ENCODE peak calls at places on chromosomes 16 and 17, in eight cellular contexts. P is RCC 7860, T is choroid plexus epithelial cell, E is mucosa of descending colon, H is lung, J is NB4, L is Daoy, D is hippocampal formation. B is an unnamed sample.
A peak's percentile ranks its signal among the peaks of the same experiment; 100 is the strongest.

GRCh38 chr16:21649196-21649595 is 3.2 kb downstream of the IGSF6 start:
- DNase-seq in P (no peak), T (no peak), E (no peak), H (no peak), J (no peak), L (no peak), D (no peak), B (no peak)

GRCh38 chr17:64506201-64506575 is at the start of gene DDX5:
- DNase-seq in P (peak; percentile 97), T (peak; percentile 98), E (peak; percentile 99), H (peak; percentile 98), J (no peak), L (peak; percentile 99), D (peak; percentile 96), B (peak; percentile 98)

GRCh38 chr16:86609115-86609514 is 30.8 kb downstream of the FOXL1 start:
- DNase-seq in P (peak; percentile 88), T (peak; percentile 84), E (no peak), H (no peak), J (no peak), L (peak; percentile 50), D (no peak), B (peak; percentile 54)

GRCh38 chr16:85984947-85985451 is 86.0 kb downstream of the IRF8 start:
- DNase-seq in P (no peak), T (no peak), E (no peak), H (no peak), J (peak; percentile 58), L (no peak), D (no peak), B (no peak)

GRCh38 chr17:49869038-49869374 is 21.1 kb upstream of the TAC4 start:
- DNase-seq in P (no peak), T (no peak), E (no peak), H (no peak), J (no peak), L (no peak), D (no peak), B (no peak)

GRCh38 chr16:21301168-21301894 is 23.2 kb upstream of the CRYM start:
- DNase-seq in P (peak; percentile 63), T (peak; percentile 65), E (peak; percentile 92), H (peak; percentile 73), J (peak; percentile 92), L (peak; percentile 88), D (no peak), B (peak; percentile 75)

GRCh38 chr16:87431926-87432325 is 39.8 kb downstream of the MAP1LC3B start:
- DNase-seq in P (no peak), T (peak; percentile 91), E (no peak), H (no peak), J (no peak), L (peak; percentile 53), D (no peak), B (peak; percentile 23)

GRCh38 chr17:61015966-61016365 is 338.3 kb downstream of the BCAS3 start:
- DNase-seq in P (no peak), T (no peak), E (no peak), H (no peak), J (no peak), L (no peak), D (no peak), B (no peak)

GRCh38 chr16:47778106-47778803 is 317.1 kb downstream of the PHKB start:
- DNase-seq in P (no peak), T (no peak), E (no peak), H (no peak), J (no peak), L (no peak), D (no peak), B (no peak)

GRCh38 chr17:39740357-39741111 is 2.8 kb downstream of the GRB7 start:
- DNase-seq in P (peak; percentile 47), T (peak; percentile 28), E (peak; percentile 67), H (no peak), J (peak; percentile 33), L (peak; percentile 85), D (no peak), B (peak; percentile 29)

GRCh38 chr16:54351171-54351570 is 64.6 kb upstream of the IRX3 start:
- DNase-seq in P (peak; percentile 4), T (no peak), E (no peak), H (no peak), J (no peak), L (no peak), D (no peak), B (no peak)

GRCh38 chr16:70579648-70580630 is 56.3 kb downstream of the SF3B3 start:
- DNase-seq in P (no peak), T (no peak), E (peak; percentile 59), H (no peak), J (no peak), L (no peak), D (no peak), B (no peak)

GRCh38 chr16:81817789-81818304 is 38.8 kb downstream of the PLCG2 start:
- DNase-seq in P (no peak), T (no peak), E (no peak), H (no peak), J (peak; percentile 89), L (no peak), D (no peak), B (no peak)

GRCh38 chr17:79142375-79142774 is 67.8 kb downstream of the ENGASE start:
- DNase-seq in P (no peak), T (no peak), E (no peak), H (no peak), J (no peak), L (no peak), D (no peak), B (no peak)

GRCh38 chr16:56600398-56600999 is 7.9 kb upstream of the MT2A start:
- DNase-seq in P (peak; percentile 19), T (peak; percentile 79), E (no peak), H (no peak), J (peak; percentile 68), L (peak; percentile 49), D (peak; percentile 51), B (peak; percentile 76)

GRCh38 chr17:50143461-50144176 is 6.9 kb downstream of the PPP1R9B start:
- DNase-seq in P (no peak), T (no peak), E (no peak), H (no peak), J (no peak), L (no peak), D (no peak), B (no peak)

GRCh38 chr16:54591816-54592246 is 305.2 kb upstream of the IRX3 start:
- DNase-seq in P (no peak), T (no peak), E (no peak), H (no peak), J (no peak), L (no peak), D (no peak), B (no peak)

GRCh38 chr16:2897110-2897509 is 14.1 kb downstream of the FLYWCH2 start:
- DNase-seq in P (peak; percentile 49), T (no peak), E (no peak), H (no peak), J (peak; percentile 74), L (peak; percentile 51), D (no peak), B (no peak)

GRCh38 chr17:44376779-44377178 is 12.7 kb downstream of the ITGA2B start:
- DNase-seq in P (no peak), T (no peak), E (peak; percentile 15), H (no peak), J (no peak), L (no peak), D (no peak), B (no peak)

GRCh38 chr16:59849716-59850115 is 1115.6 kb upstream of the GOT2 start:
- DNase-seq in P (no peak), T (no peak), E (no peak), H (no peak), J (no peak), L (no peak), D (no peak), B (no peak)

GRCh38 chr17:80000136-80000535 is 35.5 kb downstream of the TBC1D16 start:
- DNase-seq in P (no peak), T (no peak), E (no peak), H (no peak), J (no peak), L (no peak), D (no peak), B (no peak)

B was measured in dermis blood vessel endothelial cell.